ENCODE peak calls at places on chromosome 1, in seven cellular contexts. Z is NCI-H345, N is fibroblast of the aortic adventitia, F is D341Med, O is NCI-H1092, K is BE2C, R is stomach. W is an unnamed sample.
A peak's percentile ranks its signal among the peaks of the same experiment; 100 is the strongest.

GRCh38 chr1:222600274-222600673 is 10.5 kb upstream of the TAF1A start:
- DNase-seq in Z (no peak), N (peak; percentile 42), F (no peak), O (no peak), K (no peak), R (no peak), W (no peak)

GRCh38 chr1:15522551-15522950 is 1.5 kb downstream of the CASP9 start:
- DNase-seq in Z (no peak), N (no peak), F (no peak), O (no peak), K (no peak), R (peak; percentile 19), W (no peak)

GRCh38 chr1:52551476-52552235 is 1.2 kb downstream of the TUT4 start:
- DNase-seq in Z (no peak), N (peak; percentile 61), F (no peak), O (no peak), K (peak; percentile 8), R (no peak), W (peak; percentile 57)

GRCh38 chr1:115980998-115981993 is 5.0 kb downstream of the SLC22A15 start:
- DNase-seq in Z (peak; percentile 32), N (peak; percentile 67), F (peak; percentile 65), O (no peak), K (peak; percentile 20), R (no peak), W (peak; percentile 38)

GRCh38 chr1:225849905-225850304 is 32.3 kb downstream of the TMEM63A start:
- DNase-seq in Z (no peak), N (no peak), F (no peak), O (no peak), K (peak; percentile 68), R (peak; percentile 34), W (no peak)

GRCh38 chr1:118325545-118326225 is 140.7 kb upstream of the SPAG17 start:
- DNase-seq in Z (no peak), N (peak; percentile 12), F (no peak), O (no peak), K (no peak), R (no peak), W (no peak)

GRCh38 chr1:230772457-230773395 is 25.5 kb downstream of the CAPN9 start:
- DNase-seq in Z (no peak), N (peak; percentile 70), F (no peak), O (peak; percentile 27), K (peak; percentile 58), R (peak; percentile 48), W (peak; percentile 51)

GRCh38 chr1:205224736-205225135 is 3.0 kb upstream of the TMCC2 start:
- DNase-seq in Z (no peak), N (no peak), F (no peak), O (no peak), K (no peak), R (no peak), W (no peak)

GRCh38 chr1:6824665-6825368 is 39.6 kb downstream of the CAMTA1 start:
- DNase-seq in Z (no peak), N (no peak), F (no peak), O (no peak), K (no peak), R (no peak), W (no peak)

GRCh38 chr1:173042806-173043205 is 7.9 kb downstream of the TNFSF18 start:
- DNase-seq in Z (no peak), N (no peak), F (no peak), O (no peak), K (no peak), R (no peak), W (no peak)

GRCh38 chr1:211631168-211631567 is 44.3 kb downstream of the NEK2 start:
- DNase-seq in Z (no peak), N (no peak), F (no peak), O (no peak), K (no peak), R (no peak), W (no peak)